ENCODE peak calls at places on chromosomes 2 and 18, in ten cellular contexts. One of them, this sample, is unnamed.

GRCh38 chr2:240970816-240971215 is 27.6 kb upstream of the SNED1 start:
- DNase-seq in astrocyte of the cerebellum: no peak
- DNase-seq in fibroblast of mammary gland: no peak
- DNase-seq in astrocyte of the spinal cord: no peak
- DNase-seq in AG10803: no peak
- DNase-seq in stomach: no peak
- DNase-seq in AG04450: no peak
- DNase-seq in foreskin fibroblast: no peak
- DNase-seq in tibial nerve: no peak
- DNase-seq in fibroblast of pulmonary artery: no peak
- DNase-seq in this sample: peak; percentile 32

GRCh38 chr2:45554764-45555163 is 56.3 kb downstream of the SRBD1 start:
- DNase-seq in astrocyte of the spinal cord: peak; percentile 50
- DNase-seq in fibroblast of pulmonary artery: peak; percentile 45
- DNase-seq in stomach: no peak
- DNase-seq in AG04450: no peak
- DNase-seq in AG10803: no peak
- DNase-seq in tibial nerve: no peak
- DNase-seq in astrocyte of the cerebellum: no peak
- DNase-seq in fibroblast of mammary gland: peak; percentile 60
- DNase-seq in foreskin fibroblast: peak; percentile 18
- DNase-seq in this sample: no peak

GRCh38 chr2:74199871-74200305 is 1.5 kb downstream of the MTHFD2 start:
- DNase-seq in astrocyte of the spinal cord: no peak
- DNase-seq in tibial nerve: no peak
- DNase-seq in stomach: no peak
- DNase-seq in fibroblast of pulmonary artery: peak; percentile 55
- DNase-seq in foreskin fibroblast: no peak
- DNase-seq in astrocyte of the cerebellum: no peak
- DNase-seq in AG10803: peak; percentile 20
- DNase-seq in fibroblast of mammary gland: peak; percentile 35
- DNase-seq in AG04450: no peak
- DNase-seq in this sample: no peak

GRCh38 chr2:237921967-237922492 is 44.8 kb upstream of the UBE2F start:
- DNase-seq in AG04450: no peak
- DNase-seq in fibroblast of mammary gland: no peak
- DNase-seq in astrocyte of the spinal cord: no peak
- DNase-seq in stomach: no peak
- DNase-seq in tibial nerve: no peak
- DNase-seq in fibroblast of pulmonary artery: no peak
- DNase-seq in astrocyte of the cerebellum: no peak
- DNase-seq in AG10803: no peak
- DNase-seq in foreskin fibroblast: no peak
- DNase-seq in this sample: no peak

GRCh38 chr2:216827073-216827725 is 32.7 kb downstream of the TNP1 start:
- DNase-seq in fibroblast of mammary gland: no peak
- DNase-seq in AG10803: peak; percentile 10
- DNase-seq in astrocyte of the spinal cord: no peak
- DNase-seq in tibial nerve: no peak
- DNase-seq in stomach: no peak
- DNase-seq in astrocyte of the cerebellum: no peak
- DNase-seq in fibroblast of pulmonary artery: no peak
- DNase-seq in foreskin fibroblast: no peak
- DNase-seq in AG04450: no peak
- DNase-seq in this sample: no peak

GRCh38 chr2:48247171-48247570 is 282.8 kb upstream of the STON1 start:
- DNase-seq in fibroblast of mammary gland: peak; percentile 6
- DNase-seq in fibroblast of pulmonary artery: no peak
- DNase-seq in AG04450: no peak
- DNase-seq in stomach: no peak
- DNase-seq in foreskin fibroblast: peak; percentile 4
- DNase-seq in astrocyte of the cerebellum: no peak
- DNase-seq in astrocyte of the spinal cord: no peak
- DNase-seq in tibial nerve: no peak
- DNase-seq in AG10803: peak; percentile 45
- DNase-seq in this sample: no peak

GRCh38 chr2:151808258-151809072 is 19.8 kb downstream of the ARL5A start:
- DNase-seq in AG10803: peak; percentile 49
- DNase-seq in AG04450: no peak
- DNase-seq in stomach: no peak
- DNase-seq in astrocyte of the spinal cord: peak; percentile 40
- DNase-seq in fibroblast of pulmonary artery: peak; percentile 48
- DNase-seq in foreskin fibroblast: no peak
- DNase-seq in fibroblast of mammary gland: peak; percentile 47
- DNase-seq in tibial nerve: no peak
- DNase-seq in astrocyte of the cerebellum: no peak
- DNase-seq in this sample: no peak

GRCh38 chr2:43230481-43230880 is 4.1 kb upstream of the ZFP36L2 start:
- DNase-seq in astrocyte of the spinal cord: no peak
- DNase-seq in AG10803: no peak
- DNase-seq in astrocyte of the cerebellum: no peak
- DNase-seq in AG04450: no peak
- DNase-seq in stomach: no peak
- DNase-seq in fibroblast of mammary gland: no peak
- DNase-seq in tibial nerve: no peak
- DNase-seq in fibroblast of pulmonary artery: no peak
- DNase-seq in foreskin fibroblast: no peak
- DNase-seq in this sample: no peak

GRCh38 chr2:190881074-190881479 is 456 bp downstream of the GLS start:
- DNase-seq in fibroblast of mammary gland: no peak
- DNase-seq in astrocyte of the spinal cord: no peak
- DNase-seq in AG04450: no peak
- DNase-seq in AG10803: no peak
- DNase-seq in tibial nerve: no peak
- DNase-seq in stomach: no peak
- DNase-seq in astrocyte of the cerebellum: no peak
- DNase-seq in fibroblast of pulmonary artery: no peak
- DNase-seq in foreskin fibroblast: no peak
- DNase-seq in this sample: no peak

GRCh38 chr2:190879474-190880373 is 897 bp upstream of the GLS start:
- DNase-seq in foreskin fibroblast: no peak
- DNase-seq in fibroblast of pulmonary artery: peak; percentile 58
- DNase-seq in fibroblast of mammary gland: no peak
- DNase-seq in stomach: no peak
- DNase-seq in astrocyte of the cerebellum: no peak
- DNase-seq in astrocyte of the spinal cord: no peak
- DNase-seq in AG04450: no peak
- DNase-seq in tibial nerve: no peak
- DNase-seq in AG10803: no peak
- DNase-seq in this sample: no peak

GRCh38 chr2:190875881-190876280 is 4.7 kb upstream of the GLS start:
- DNase-seq in tibial nerve: no peak
- DNase-seq in AG04450: no peak
- DNase-seq in fibroblast of pulmonary artery: no peak
- DNase-seq in astrocyte of the cerebellum: no peak
- DNase-seq in stomach: no peak
- DNase-seq in foreskin fibroblast: no peak
- DNase-seq in astrocyte of the spinal cord: no peak
- DNase-seq in fibroblast of mammary gland: no peak
- DNase-seq in AG10803: no peak
- DNase-seq in this sample: no peak

GRCh38 chr2:190880374-190881073 is at the start of gene GLS:
- DNase-seq in stomach: peak; percentile 97
- DNase-seq in fibroblast of mammary gland: peak; percentile 94
- DNase-seq in tibial nerve: peak; percentile 93
- DNase-seq in AG04450: peak; percentile 93
- DNase-seq in astrocyte of the cerebellum: peak; percentile 91
- DNase-seq in foreskin fibroblast: peak; percentile 95
- DNase-seq in AG10803: peak; percentile 96
- DNase-seq in astrocyte of the spinal cord: peak; percentile 98
- DNase-seq in fibroblast of pulmonary artery: peak; percentile 98
- DNase-seq in this sample: peak; percentile 98

GRCh38 chr2:190876641-190877040 is 4.0 kb upstream of the GLS start:
- DNase-seq in astrocyte of the cerebellum: no peak
- DNase-seq in tibial nerve: no peak
- DNase-seq in fibroblast of pulmonary artery: no peak
- DNase-seq in astrocyte of the spinal cord: no peak
- DNase-seq in AG10803: no peak
- DNase-seq in fibroblast of mammary gland: no peak
- DNase-seq in foreskin fibroblast: no peak
- DNase-seq in AG04450: no peak
- DNase-seq in stomach: no peak
- DNase-seq in this sample: no peak
- H3K4me3 ChIP-seq in astrocyte of the cerebellum: no peak overlapping the region
- H3K4me3 ChIP-seq in tibial nerve: no peak overlapping the region
- H3K4me3 ChIP-seq in fibroblast of pulmonary artery: no peak overlapping the region
- H3K4me3 ChIP-seq in astrocyte of the spinal cord: no peak overlapping the region
- H3K4me3 ChIP-seq in AG10803: no peak overlapping the region
- H3K4me3 ChIP-seq in fibroblast of mammary gland: no peak overlapping the region
- H3K4me3 ChIP-seq in foreskin fibroblast: no peak overlapping the region
- H3K4me3 ChIP-seq in AG04450: no peak overlapping the region
- H3K4me3 ChIP-seq in stomach: no peak overlapping the region
- H3K4me3 ChIP-seq in this sample: no peak overlapping the region

GRCh38 chr2:217936952-217937351 is 65.8 kb downstream of the TNS1 start:
- DNase-seq in foreskin fibroblast: no peak
- DNase-seq in tibial nerve: no peak
- DNase-seq in stomach: no peak
- DNase-seq in AG10803: no peak
- DNase-seq in astrocyte of the spinal cord: no peak
- DNase-seq in astrocyte of the cerebellum: no peak
- DNase-seq in fibroblast of mammary gland: no peak
- DNase-seq in AG04450: no peak
- DNase-seq in fibroblast of pulmonary artery: no peak
- DNase-seq in this sample: no peak
- H3K4me3 ChIP-seq in foreskin fibroblast: no peak overlapping the region
- H3K4me3 ChIP-seq in tibial nerve: peak overlapping the region; percentile 65
- H3K4me3 ChIP-seq in stomach: peak overlapping the region; percentile 55
- H3K4me3 ChIP-seq in AG10803: peak overlapping the region; percentile 13
- H3K4me3 ChIP-seq in astrocyte of the spinal cord: no peak overlapping the region
- H3K4me3 ChIP-seq in astrocyte of the cerebellum: no peak overlapping the region
- H3K4me3 ChIP-seq in fibroblast of mammary gland: no peak overlapping the region
- H3K4me3 ChIP-seq in AG04450: no peak overlapping the region
- H3K4me3 ChIP-seq in fibroblast of pulmonary artery: no peak overlapping the region
- H3K4me3 ChIP-seq in this sample: no peak overlapping the region

GRCh38 chr18:50750546-50750945 is 69.3 kb downstream of the MRO start:
- DNase-seq in tibial nerve: no peak
- DNase-seq in fibroblast of mammary gland: no peak
- DNase-seq in AG10803: no peak
- DNase-seq in fibroblast of pulmonary artery: no peak
- DNase-seq in stomach: no peak
- DNase-seq in astrocyte of the spinal cord: no peak
- DNase-seq in foreskin fibroblast: no peak
- DNase-seq in AG04450: no peak
- DNase-seq in astrocyte of the cerebellum: no peak
- DNase-seq in this sample: no peak

GRCh38 chr18:50749421-50749820 is 70.4 kb downstream of the MRO start:
- DNase-seq in astrocyte of the cerebellum: no peak
- DNase-seq in fibroblast of pulmonary artery: no peak
- DNase-seq in AG10803: no peak
- DNase-seq in astrocyte of the spinal cord: no peak
- DNase-seq in AG04450: no peak
- DNase-seq in fibroblast of mammary gland: no peak
- DNase-seq in stomach: no peak
- DNase-seq in foreskin fibroblast: no peak
- DNase-seq in tibial nerve: no peak
- DNase-seq in this sample: no peak

GRCh38 chr18:50749945-50750344 is 69.9 kb downstream of the MRO start:
- DNase-seq in tibial nerve: no peak
- DNase-seq in fibroblast of pulmonary artery: no peak
- DNase-seq in stomach: no peak
- DNase-seq in astrocyte of the cerebellum: no peak
- DNase-seq in fibroblast of mammary gland: no peak
- DNase-seq in astrocyte of the spinal cord: no peak
- DNase-seq in AG10803: no peak
- DNase-seq in foreskin fibroblast: no peak
- DNase-seq in AG04450: no peak
- DNase-seq in this sample: no peak

GRCh38 chr18:50747849-50748242 is 72.0 kb downstream of the MRO start:
- DNase-seq in AG04450: no peak
- DNase-seq in fibroblast of mammary gland: no peak
- DNase-seq in astrocyte of the cerebellum: no peak
- DNase-seq in AG10803: no peak
- DNase-seq in fibroblast of pulmonary artery: no peak
- DNase-seq in astrocyte of the spinal cord: no peak
- DNase-seq in tibial nerve: no peak
- DNase-seq in stomach: no peak
- DNase-seq in foreskin fibroblast: no peak
- DNase-seq in this sample: no peak

DNA sequence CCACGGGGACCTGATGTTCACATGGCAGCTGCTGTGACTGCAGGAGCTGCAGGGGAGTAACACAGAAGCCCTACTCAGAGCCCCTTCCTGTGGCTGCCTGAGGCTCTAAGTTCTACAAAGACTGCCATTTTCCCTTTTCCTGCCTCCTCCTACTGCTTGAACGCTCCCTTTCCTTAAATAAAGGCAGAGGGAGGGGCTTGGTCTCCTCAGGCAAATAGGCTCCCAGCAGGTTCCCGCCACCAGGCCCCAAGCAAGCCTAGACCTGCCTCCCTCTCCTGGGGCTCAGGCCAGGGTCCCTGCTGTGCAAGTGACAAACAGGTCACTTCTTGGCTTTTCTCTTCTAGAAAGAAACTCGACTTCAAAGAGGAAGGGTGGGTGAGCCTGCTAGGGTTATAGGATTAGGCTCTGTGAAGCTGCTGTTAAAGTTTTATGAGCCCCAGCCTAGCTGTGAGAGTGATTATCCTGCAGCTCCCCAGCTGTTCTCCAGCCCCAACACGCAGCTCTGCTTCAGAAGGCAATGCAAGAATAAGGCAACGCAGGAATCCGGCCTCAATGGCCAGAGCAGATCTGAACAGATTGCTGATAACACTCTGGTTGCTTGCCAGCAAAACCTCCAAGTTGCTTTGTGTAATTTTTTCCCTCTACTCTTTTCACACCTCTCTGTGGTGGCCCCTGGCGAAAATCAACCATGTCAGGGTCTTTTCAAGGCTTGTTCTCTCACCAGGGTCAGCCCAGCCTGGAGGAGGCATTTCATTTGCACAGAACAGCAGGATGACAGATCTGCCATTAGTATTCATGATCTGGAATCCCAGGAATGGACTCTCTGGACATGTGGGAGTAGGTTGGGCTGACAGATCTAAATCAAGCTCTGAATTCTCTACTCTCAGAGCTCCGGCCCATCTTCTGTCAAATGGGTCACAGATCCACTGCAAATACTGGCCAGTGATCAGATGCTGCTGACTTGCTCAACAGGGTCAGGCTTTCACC is 71.3 kb downstream of the MRO start:
- DNase-seq in fibroblast of mammary gland: no peak
- DNase-seq in astrocyte of the spinal cord: no peak
- DNase-seq in stomach: no peak
- DNase-seq in astrocyte of the cerebellum: no peak
- DNase-seq in foreskin fibroblast: no peak
- DNase-seq in fibroblast of pulmonary artery: no peak
- DNase-seq in AG10803: no peak
- DNase-seq in AG04450: no peak
- DNase-seq in tibial nerve: no peak
- DNase-seq in this sample: no peak
- H3K4me3 ChIP-seq in fibroblast of mammary gland: no peak overlapping the region
- H3K4me3 ChIP-seq in astrocyte of the spinal cord: no peak overlapping the region
- H3K4me3 ChIP-seq in stomach: no peak overlapping the region
- H3K4me3 ChIP-seq in astrocyte of the cerebellum: no peak overlapping the region
- H3K4me3 ChIP-seq in foreskin fibroblast: no peak overlapping the region
- H3K4me3 ChIP-seq in fibroblast of pulmonary artery: no peak overlapping the region
- H3K4me3 ChIP-seq in AG10803: no peak overlapping the region
- H3K4me3 ChIP-seq in AG04450: no peak overlapping the region
- H3K4me3 ChIP-seq in tibial nerve: no peak overlapping the region
- H3K4me3 ChIP-seq in this sample: no peak overlapping the region

GRCh38 chr2:65919579-65920188 is 487.3 kb upstream of the SPRED2 start:
- DNase-seq in AG04450: no peak
- DNase-seq in foreskin fibroblast: no peak
- DNase-seq in fibroblast of pulmonary artery: no peak
- DNase-seq in astrocyte of the spinal cord: no peak
- DNase-seq in tibial nerve: no peak
- DNase-seq in stomach: no peak
- DNase-seq in fibroblast of mammary gland: no peak
- DNase-seq in astrocyte of the cerebellum: no peak
- DNase-seq in AG10803: no peak
- DNase-seq in this sample: no peak

GRCh38 chr2:65920659-65921058 is 488.3 kb upstream of the SPRED2 start:
- DNase-seq in fibroblast of mammary gland: no peak
- DNase-seq in astrocyte of the spinal cord: no peak
- DNase-seq in stomach: no peak
- DNase-seq in AG10803: no peak
- DNase-seq in fibroblast of pulmonary artery: no peak
- DNase-seq in AG04450: no peak
- DNase-seq in astrocyte of the cerebellum: no peak
- DNase-seq in tibial nerve: no peak
- DNase-seq in foreskin fibroblast: no peak
- DNase-seq in this sample: no peak

GRCh38 chr2:65918760-65919187 is 486.4 kb upstream of the SPRED2 start:
- DNase-seq in astrocyte of the cerebellum: no peak
- DNase-seq in AG10803: no peak
- DNase-seq in tibial nerve: no peak
- DNase-seq in fibroblast of mammary gland: no peak
- DNase-seq in AG04450: no peak
- DNase-seq in stomach: no peak
- DNase-seq in fibroblast of pulmonary artery: no peak
- DNase-seq in foreskin fibroblast: no peak
- DNase-seq in astrocyte of the spinal cord: no peak
- DNase-seq in this sample: no peak

GRCh38 chr2:65922794-65923193 is 490.4 kb upstream of the SPRED2 start:
- DNase-seq in AG10803: peak; percentile 40
- DNase-seq in AG04450: no peak
- DNase-seq in astrocyte of the spinal cord: no peak
- DNase-seq in foreskin fibroblast: peak; percentile 8
- DNase-seq in stomach: no peak
- DNase-seq in astrocyte of the cerebellum: no peak
- DNase-seq in tibial nerve: no peak
- DNase-seq in fibroblast of pulmonary artery: no peak
- DNase-seq in fibroblast of mammary gland: peak; percentile 36
- DNase-seq in this sample: peak; percentile 54

GRCh38 chr2:65922030-65922429 is 489.6 kb upstream of the SPRED2 start:
- DNase-seq in foreskin fibroblast: no peak
- DNase-seq in stomach: no peak
- DNase-seq in fibroblast of pulmonary artery: no peak
- DNase-seq in astrocyte of the spinal cord: no peak
- DNase-seq in tibial nerve: no peak
- DNase-seq in fibroblast of mammary gland: no peak
- DNase-seq in AG10803: no peak
- DNase-seq in AG04450: no peak
- DNase-seq in astrocyte of the cerebellum: no peak
- DNase-seq in this sample: no peak
- H3K4me3 ChIP-seq in foreskin fibroblast: no peak overlapping the region
- H3K4me3 ChIP-seq in stomach: no peak overlapping the region
- H3K4me3 ChIP-seq in fibroblast of pulmonary artery: no peak overlapping the region
- H3K4me3 ChIP-seq in astrocyte of the spinal cord: no peak overlapping the region
- H3K4me3 ChIP-seq in tibial nerve: no peak overlapping the region
- H3K4me3 ChIP-seq in fibroblast of mammary gland: no peak overlapping the region
- H3K4me3 ChIP-seq in AG10803: no peak overlapping the region
- H3K4me3 ChIP-seq in AG04450: no peak overlapping the region
- H3K4me3 ChIP-seq in astrocyte of the cerebellum: no peak overlapping the region
- H3K4me3 ChIP-seq in this sample: no peak overlapping the region

This sample was measured in right cardiac atrium.